ENCODE peak calls at places on chromosomes 13 and 19, in four cellular contexts. Z is K562, K is GM12878, E is HepG2. R is an unnamed sample.

GRCh38 chr13:110538632-110539031 is 22.9 kb downstream of the RAB20 start:
- DNase-seq in Z (no peak), K (no peak), E (no peak), R (no peak)

GRCh38 chr19:4069331-4069959 is 2.7 kb upstream of the ZBTB7A start:
- DNase-seq in Z (no peak), K (no peak), E (no peak), R (no peak)

GRCh38 chr13:99386495-99386894 is 79.3 kb upstream of the GPR183 start:
- DNase-seq in Z (no peak), K (no peak), E (no peak), R (no peak)

GRCh38 chr19:1087813-1088418 is 7.3 kb downstream of the POLR2E start:
- DNase-seq in Z (no peak), K (no peak), E (no peak), R (no peak)

GRCh38 chr13:48687249-48687648 is 33.5 kb downstream of the CYSLTR2 start:
- DNase-seq in Z (no peak), K (no peak), E (no peak), R (no peak)

GRCh38 chr13:101661839-101662238 is 209.4 kb downstream of the ITGBL1 start:
- DNase-seq in Z (no peak), K (no peak), E (no peak), R (peak; percentile 84)

GRCh38 chr13:112837371-112838037 is 131.5 kb upstream of the MCF2L start:
- DNase-seq in Z (no peak), K (no peak), E (no peak), R (no peak)

GRCh38 chr13:66138172-66138811 is 1091.8 kb downstream of the PCDH9 start:
- DNase-seq in Z (no peak), K (peak; percentile 82), E (no peak), R (no peak)

GRCh38 chr19:15373644-15374043 is 5.9 kb downstream of the AKAP8 start:
- DNase-seq in Z (no peak), K (no peak), E (no peak), R (no peak)

GRCh38 chr13:26786651-26787295 is 26.2 kb upstream of the GPR12 start:
- DNase-seq in Z (no peak), K (no peak), E (no peak), R (no peak)

GRCh38 chr13:21330126-21330861 is 128.8 kb downstream of the ZDHHC20 start:
- DNase-seq in Z (no peak), K (peak; percentile 60), E (no peak), R (no peak)

GRCh38 chr19:30216453-30216852 is 155.7 kb upstream of the ZNF536 start:
- DNase-seq in Z (no peak), K (no peak), E (no peak), R (no peak)

GRCh38 chr19:30215248-30215647 is 156.9 kb upstream of the ZNF536 start:
- DNase-seq in Z (no peak), K (no peak), E (no peak), R (no peak)

GRCh38 chr19:30217461-30217860 is 154.7 kb upstream of the ZNF536 start:
- DNase-seq in Z (no peak), K (no peak), E (no peak), R (no peak)

GRCh38 chr19:30212574-30212973 is 159.6 kb upstream of the ZNF536 start:
- DNase-seq in Z (no peak), K (no peak), E (no peak), R (no peak)

GRCh38 chr19:30214651-30215051 is 157.5 kb upstream of the ZNF536 start:
- DNase-seq in Z (no peak), K (peak; percentile 1), E (no peak), R (no peak)
- TF ChIP-seq MAX in Z (no peak), K (no peak), E (no peak), R (no peak)

DNA sequence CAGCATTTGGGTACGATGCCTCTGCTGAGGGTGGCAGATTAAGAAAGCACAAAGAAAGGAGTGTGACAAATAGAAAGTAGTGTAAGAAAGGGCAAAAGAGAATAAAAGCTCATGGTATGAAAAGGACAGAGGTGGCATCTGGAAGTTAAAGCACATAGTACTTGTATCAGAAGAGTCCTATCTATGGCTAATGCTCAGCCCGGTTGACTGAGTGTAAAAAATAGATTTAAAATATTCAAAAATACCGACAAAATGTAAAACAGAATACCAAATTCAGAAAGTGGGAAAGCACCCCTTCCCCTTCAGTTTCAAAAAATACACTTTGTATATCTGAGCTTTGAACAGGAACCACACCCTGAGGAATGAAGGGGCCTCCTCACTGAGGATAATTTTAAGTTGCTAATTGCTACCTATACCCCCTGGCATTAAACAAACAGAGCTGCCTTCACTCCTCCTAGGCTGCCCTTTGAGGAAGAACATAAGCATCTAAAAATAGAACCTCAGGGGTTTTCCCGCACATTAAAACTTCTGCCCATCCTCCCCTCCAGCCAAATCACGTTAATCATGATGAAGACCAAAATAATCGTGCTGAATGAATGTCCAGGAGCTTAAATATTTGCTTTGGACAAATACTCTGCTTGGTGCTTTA is 43.3 kb downstream of the DLEU7 start:
- DNase-seq in Z (no peak), K (no peak), E (no peak), R (no peak)
- H2AFZ ChIP-seq in Z (no peak overlapping the region), K (peak overlapping the region; percentile 61), E (no peak overlapping the region), R (no peak overlapping the region)

GRCh38 chr19:33950141-33950805 is 153.6 kb downstream of the KCTD15 start:
- DNase-seq in Z (no peak), K (no peak), E (no peak), R (no peak)
- TF ChIP-seq MYC in Z (no peak), K (no peak), E (no peak), R (no peak)

GRCh38 chr19:34649886-34650543 is 26.9 kb downstream of the SCGB2B2 start:
- DNase-seq in Z (no peak), K (no peak), E (no peak), R (no peak)
- TF ChIP-seq MAX in Z (no peak), K (no peak), E (no peak), R (no peak)

DNA sequence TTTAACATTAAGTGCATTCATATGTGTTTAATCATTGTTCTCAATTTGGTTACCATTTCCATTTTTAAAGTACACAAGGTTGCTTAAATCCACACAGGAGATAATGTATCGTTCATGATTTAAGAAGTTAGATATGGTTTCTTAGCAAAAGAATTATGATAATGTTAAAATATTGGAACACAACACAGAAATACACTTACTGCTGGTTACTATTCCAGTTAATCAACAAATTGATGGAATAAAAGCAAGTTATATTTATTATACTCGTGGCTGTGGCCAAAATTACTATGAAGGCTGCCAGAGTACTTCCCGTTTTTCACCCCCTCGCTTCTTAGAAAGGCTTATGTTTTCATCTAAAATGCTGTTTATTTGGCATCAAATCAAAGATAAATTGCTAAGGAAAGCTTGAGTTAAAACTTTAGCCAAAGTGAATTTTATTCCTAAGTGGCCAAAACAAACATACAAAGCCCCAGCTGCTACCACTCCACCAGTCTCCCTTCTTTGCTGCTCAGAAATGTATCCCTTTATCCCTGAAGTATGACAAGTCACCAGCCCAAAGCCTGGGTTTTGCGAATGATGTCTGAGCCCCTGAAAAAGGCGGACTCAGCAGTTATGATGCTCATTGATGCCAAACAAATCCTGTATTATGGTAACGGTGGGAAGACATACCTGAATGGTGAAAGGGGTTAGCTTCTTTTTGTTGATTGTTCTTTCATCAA is 27.7 kb downstream of the LCP1 start:
- DNase-seq in Z (no peak), K (no peak), E (no peak), R (no peak)
- H2AFZ ChIP-seq in Z (no peak overlapping the region), K (no peak overlapping the region), E (no peak overlapping the region), R (no peak overlapping the region)

DNA sequence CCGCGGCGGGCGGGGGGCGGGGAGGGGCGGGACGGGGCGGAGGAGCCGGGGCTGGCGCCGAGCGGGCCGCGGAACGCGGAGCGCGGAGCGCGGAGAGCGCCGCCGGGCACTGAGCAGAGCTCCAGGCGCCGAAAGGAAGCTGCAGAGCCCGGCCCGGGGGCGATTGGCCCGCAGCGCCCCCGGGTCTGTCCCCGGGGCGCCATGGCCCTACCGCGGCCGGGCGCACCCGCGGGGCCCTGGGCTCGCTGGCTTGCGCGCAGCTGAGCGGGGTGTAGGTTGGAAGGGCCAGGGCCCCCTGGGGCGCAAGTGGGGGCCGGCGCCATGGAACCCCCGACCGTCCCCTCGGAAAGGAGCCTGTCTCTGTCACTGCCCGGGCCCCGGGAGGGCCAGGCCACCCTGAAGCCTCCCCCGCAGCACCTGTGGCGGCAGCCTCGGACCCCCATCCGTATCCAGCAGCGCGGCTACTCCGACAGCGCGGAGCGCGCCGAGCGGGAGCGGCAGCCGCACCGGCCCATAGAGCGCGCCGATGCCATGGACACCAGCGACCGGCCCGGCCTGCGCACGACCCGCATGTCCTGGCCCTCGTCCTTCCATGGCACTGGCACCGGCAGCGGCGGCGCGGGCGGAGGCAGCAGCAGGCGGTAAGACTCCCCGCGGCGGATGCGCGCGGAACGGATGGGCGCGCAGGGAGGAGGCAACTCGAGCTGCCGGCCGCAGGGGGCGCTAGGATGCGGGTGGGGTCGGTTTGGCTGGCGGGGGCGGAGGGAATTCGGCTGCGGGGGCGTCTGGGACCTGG is at the start of gene PDE4A:
- DNase-seq in Z (peak; percentile 89), K (no peak), E (no peak), R (no peak)
- TF ChIP-seq MYC in Z (no peak), K (peak; percentile 49), E (no peak), R (no peak)

GRCh38 chr19:34306213-34306661 is 51.9 kb downstream of the GARRE1 start:
- DNase-seq in Z (no peak), K (no peak), E (peak; percentile 88), R (no peak)
- TF ChIP-seq MAX in Z (no peak), K (no peak), E (peak; percentile 89), R (no peak)

DNA sequence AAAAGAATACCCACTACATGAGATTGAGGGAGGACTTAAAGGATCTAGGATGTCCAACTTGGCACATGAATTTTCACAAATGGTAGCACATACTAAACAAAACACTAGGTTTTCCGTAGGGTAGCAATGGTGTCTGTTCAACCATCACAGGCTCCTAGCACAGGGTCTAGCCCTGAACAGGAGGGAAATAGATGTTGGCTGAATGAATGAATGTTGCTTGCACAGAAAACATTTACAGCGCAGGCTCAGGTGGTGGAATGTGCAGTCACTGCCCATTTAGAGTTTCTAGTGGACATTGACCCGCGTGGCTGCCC is 1.9 kb upstream of the MYCBP2 start:
- DNase-seq in Z (no peak), K (no peak), E (no peak), R (no peak)
- H2AFZ ChIP-seq in Z (peak overlapping the region; percentile 98), K (peak overlapping the region; percentile 96), E (peak overlapping the region; percentile 91), R (peak overlapping the region; percentile 95)